ENCODE peak calls at places on chromosomes 13 and 19, in five cellular contexts. V, R, Y, Q and B are unnamed samples.

GRCh38 chr19:51501594-51502263 is at the start of gene SIGLEC12:
- DNase-seq in V (no peak), Y (peak), Q (no peak), R (no peak), B (no peak)

GRCh38 chr13:21089827-21090226 is 28.4 kb upstream of the LATS2 start:
- DNase-seq in Q (no peak), V (no peak), R (no peak), Y (no peak), B (no peak)

GRCh38 chr19:41882568-41883462 is at the start of gene ARHGEF1:
- DNase-seq in Q (peak), V (no peak), Y (peak), R (peak), B (peak)

GRCh38 chr13:36914648-36915047 is 5.4 kb downstream of the SMAD9 start:
- DNase-seq in Y (no peak), Q (no peak), V (no peak), R (no peak), B (no peak)

GRCh38 chr13:23871616-23872220 is 17.5 kb downstream of the MIPEP start:
- DNase-seq in V (no peak), Q (no peak), Y (no peak), R (no peak), B (peak)

GRCh38 chr19:12983561-12984142 is 11.6 kb upstream of the NFIX start:
- DNase-seq in V (peak), Q (peak), Y (peak), R (peak), B (peak)

GRCh38 chr13:46367622-46368327 is 19.3 kb downstream of the RUBCNL start:
- DNase-seq in V (no peak), Q (no peak), Y (no peak), R (no peak), B (no peak)

GRCh38 chr13:52070929-52071523 is 46.5 kb downstream of the UTP14C start:
- DNase-seq in R (no peak), V (peak), Q (no peak), Y (no peak), B (no peak)

GRCh38 chr13:31859546-31859945 is 120.2 kb downstream of the RXFP2 start:
- DNase-seq in R (no peak), Q (no peak), V (no peak), Y (no peak), B (no peak)

GRCh38 chr19:41225238-41226052 is 6.4 kb downstream of the AXL start:
- DNase-seq in V (no peak), R (peak), Q (peak), Y (no peak), B (peak)

GRCh38 chr19:14411161-14411560 is 8.0 kb downstream of the DDX39A start:
- DNase-seq in V (no peak), R (no peak), Y (no peak), Q (no peak), B (no peak)

GRCh38 chr13:40648841-40649240 is 17.6 kb downstream of the FOXO1 start:
- DNase-seq in Y (no peak), R (no peak), Q (no peak), V (no peak), B (no peak)

GRCh38 chr13:112168771-112169170 is 101.8 kb downstream of the SOX1 start:
- DNase-seq in Q (no peak), V (no peak), R (no peak), Y (no peak), B (peak)

GRCh38 chr13:22278336-22278929 is 607.6 kb downstream of the FGF9 start:
- DNase-seq in V (no peak), Y (no peak), R (peak), Q (no peak), B (peak)

GRCh38 chr19:20879501-20879900 is 43.5 kb upstream of the ZNF85 start:
- DNase-seq in Y (no peak), R (no peak), Q (no peak), V (no peak), B (no peak)

GRCh38 chr13:23758783-23759527 is 130.2 kb downstream of the MIPEP start:
- DNase-seq in Y (no peak), R (no peak), Q (no peak), V (no peak), B (no peak)

GRCh38 chr13:102484329-102484728 is 82.5 kb upstream of the FGF14 start:
- DNase-seq in Q (no peak), V (no peak), R (no peak), Y (no peak), B (no peak)

GRCh38 chr13:96379967-96380366 is 290.1 kb downstream of the HS6ST3 start:
- DNase-seq in Q (no peak), R (no peak), V (no peak), Y (no peak), B (no peak)

GRCh38 chr19:49924004-49924880 is 4.8 kb upstream of the ATF5 start:
- DNase-seq in R (no peak), V (no peak), Y (no peak), Q (peak), B (no peak)

GRCh38 chr19:38362076-38362945 is 12.1 kb upstream of the PSMD8 start:
- DNase-seq in V (peak), R (peak), Y (peak), Q (peak), B (peak)

GRCh38 chr13:40381935-40382764 is 284.3 kb downstream of the FOXO1 start:
- DNase-seq in V (no peak), Q (peak), Y (no peak), R (no peak), B (no peak)

GRCh38 chr13:23609414-23610186 is 39.4 kb downstream of the TNFRSF19 start:
- DNase-seq in Y (no peak), R (no peak), V (no peak), Q (no peak), B (peak)

GRCh38 chr13:51067376-51068125 is 43.5 kb downstream of the C13orf42 start:
- DNase-seq in Q (no peak), V (no peak), R (no peak), Y (no peak), B (no peak)

DNA sequence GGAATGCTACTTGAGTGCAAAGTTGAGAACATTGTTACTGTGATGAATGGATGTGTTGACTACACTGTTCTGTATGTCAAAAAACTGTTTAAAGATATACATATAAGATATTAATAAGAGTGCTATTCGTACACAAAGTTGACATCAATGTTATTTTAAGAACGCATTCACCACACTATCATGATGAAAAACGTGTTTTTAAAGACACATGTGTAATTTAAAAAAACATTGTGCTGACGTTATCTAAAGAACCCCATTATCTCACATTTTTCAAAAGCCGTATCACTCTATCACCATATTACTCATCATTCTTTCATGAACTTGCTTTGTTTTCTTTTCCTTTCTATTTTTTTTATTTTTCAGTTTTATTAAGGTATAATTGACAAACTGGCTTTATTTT is 918.8 kb downstream of the SLITRK1 start:
- DNase-seq in Y (no peak), V (no peak), Q (no peak), R (no peak), B (no peak)
- H3K27ac ChIP-seq in Y (no peak), V (no peak), Q (no peak), R (no peak), B (no peak)

GRCh38 chr19:18519962-18520847 is 1.7 kb downstream of the ELL start:
- DNase-seq in V (peak), Y (no peak), Q (peak), R (peak), B (peak)
- H3K27ac ChIP-seq in V (no peak), Y (peak), Q (peak), R (peak), B (peak)

DNA sequence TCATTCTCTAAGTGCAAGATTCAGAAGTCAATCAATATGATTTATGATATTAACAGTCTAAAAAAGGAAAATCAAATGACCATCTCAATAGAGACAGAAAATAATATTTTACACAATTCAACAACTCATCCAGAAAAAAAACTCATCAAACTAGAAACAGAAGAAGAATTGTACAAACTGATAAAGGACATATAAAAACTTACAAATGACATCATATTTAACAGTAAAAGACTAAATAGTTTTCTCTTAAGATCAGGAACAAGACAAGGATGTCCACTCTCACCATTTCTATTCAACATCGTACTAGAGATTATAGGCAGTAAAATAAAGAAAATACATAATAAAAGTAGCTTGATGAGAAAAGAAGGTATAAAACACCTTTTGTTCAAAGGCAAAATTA is 527.3 kb downstream of the DACH1 start:
- DNase-seq in V (no peak), R (no peak), Q (no peak), Y (no peak), B (no peak)
- H3K27ac ChIP-seq in V (no peak), R (no peak), Q (no peak), Y (no peak), B (no peak)

GRCh38 chr19:36152061-36152885 is at the start of gene COX7A1:
- DNase-seq in Y (peak), R (no peak), Q (peak), V (no peak), B (no peak)
- H3K27ac ChIP-seq in Y (peak), R (peak), Q (peak), V (no peak), B (no peak)

GRCh38 chr19:53431399-53432087 is at the start of gene ZNF761:
- DNase-seq in Y (peak), R (peak), V (peak), Q (peak), B (peak)
- H3K27ac ChIP-seq in Y (peak), R (peak), V (peak), Q (peak), B (peak)

GRCh38 chr13:65188691-65189090 is 2041.4 kb downstream of the PCDH9 start:
- DNase-seq in Y (no peak), V (no peak), R (no peak), Q (no peak), B (no peak)
- H3K27ac ChIP-seq in Y (no peak), V (no peak), R (no peak), Q (no peak), B (no peak)